ENCODE peak calls at places on chromosome 1, in nine cellular contexts. L is psoas muscle, D is OCI-LY7, I is tibial nerve, V is neural progenitor cell, N is kidney, J is tibial artery, M is mammary epithelial cell, Z is GM23248. H is an unnamed sample. For H3K4me1, the result is how much of the 10 kb centered on the place peaks cover.

GRCh38 chr1:7554343-7555270 is 216.5 kb upstream of the VAMP3 start:
- DNase-seq in L (peak), D (no peak), I (no peak), V (no peak), N (peak), J (no peak), M (no peak), Z (no peak), H (peak)

GRCh38 chr1:212007178-212007577 is 28.2 kb downstream of the INTS7 start:
- DNase-seq in L (no peak), D (no peak), I (no peak), V (no peak), N (no peak), J (no peak), M (no peak), Z (no peak), H (no peak)

GRCh38 chr1:61638296-61638695 is 86.6 kb downstream of the TM2D1 start:
- DNase-seq in L (no peak), D (no peak), I (peak), V (no peak), N (no peak), J (no peak), M (no peak), Z (peak), H (no peak)

GRCh38 chr1:208101661-208102431 is 142.3 kb downstream of the PLXNA2 start:
- DNase-seq in L (peak), D (no peak), I (peak), V (peak), N (no peak), J (no peak), M (no peak), Z (peak), H (no peak)

GRCh38 chr1:150546294-150546937 is 2.8 kb upstream of the ADAMTSL4 start:
- DNase-seq in L (no peak), D (no peak), I (no peak), V (no peak), N (no peak), J (no peak), M (no peak), Z (no peak), H (no peak)

GRCh38 chr1:95685091-95685490 is 451.1 kb downstream of the RWDD3 start:
- DNase-seq in L (no peak), D (no peak), I (no peak), V (peak), N (no peak), J (no peak), M (no peak), Z (no peak), H (no peak)

GRCh38 chr1:38763106-38763505 is 96.5 kb downstream of the RRAGC start:
- DNase-seq in L (no peak), D (no peak), I (no peak), V (no peak), N (no peak), J (no peak), M (no peak), Z (no peak), H (no peak)

GRCh38 chr1:61287734-61288133 is 205.4 kb downstream of the NFIA start:
- DNase-seq in L (no peak), D (no peak), I (no peak), V (no peak), N (no peak), J (no peak), M (peak), Z (peak), H (no peak)

GRCh38 chr1:161962094-161962887 is 61.4 kb downstream of the OLFML2B start:
- DNase-seq in L (no peak), D (no peak), I (no peak), V (no peak), N (no peak), J (no peak), M (peak), Z (peak), H (no peak)

GRCh38 chr1:27668808-27669723 is 2.9 kb downstream of the IFI6 start:
- DNase-seq in L (peak), D (peak), I (peak), V (peak), N (peak), J (peak), M (peak), Z (peak), H (peak)

GRCh38 chr1:52552236-52552504 is 722 bp downstream of the TUT4 start:
- DNase-seq in L (peak), D (peak), I (peak), V (peak), N (no peak), J (no peak), M (peak), Z (peak), H (peak)

GRCh38 chr1:116765962-116766361 is 11.7 kb downstream of the CD2 start:
- DNase-seq in L (no peak), D (no peak), I (no peak), V (no peak), N (no peak), J (no peak), M (peak), Z (peak), H (no peak)

GRCh38 chr1:3570081-3570986 is 41.0 kb downstream of the MEGF6 start:
- DNase-seq in L (no peak), D (no peak), I (no peak), V (no peak), N (no peak), J (no peak), M (no peak), Z (no peak), H (no peak)

GRCh38 chr1:218346391-218347204 is 1.5 kb downstream of the TGFB2 start:
- DNase-seq in L (peak), D (no peak), I (peak), V (peak), N (peak), J (peak), M (peak), Z (peak), H (peak)

GRCh38 chr1:1000357-1001056 is 610 bp upstream of the HES4 start:
- DNase-seq in L (peak), D (no peak), I (peak), V (peak), N (peak), J (peak), M (peak), Z (peak), H (peak)

GRCh38 chr1:40377512-40377911 is 4.0 kb downstream of the SMAP2 start:
- DNase-seq in L (no peak), D (no peak), I (no peak), V (no peak), N (no peak), J (no peak), M (no peak), Z (no peak), H (no peak)

GRCh38 chr1:18949689-18950414 is 6.6 kb downstream of the IFFO2 start:
- DNase-seq in L (peak), D (no peak), I (no peak), V (peak), N (peak), J (peak), M (peak), Z (peak), H (no peak)

GRCh38 chr1:151061012-151061401 is 810 bp downstream of the MLLT11 start:
- DNase-seq in L (no peak), D (no peak), I (no peak), V (peak), N (no peak), J (peak), M (no peak), Z (no peak), H (no peak)

GRCh38 chr1:14522331-14523241 is 75.9 kb upstream of the KAZN start:
- DNase-seq in L (peak), D (no peak), I (peak), V (peak), N (peak), J (no peak), M (peak), Z (peak), H (no peak)

GRCh38 chr1:76726251-76726650 is 141.0 kb upstream of the ST6GALNAC5 start:
- DNase-seq in L (no peak), D (no peak), I (no peak), V (no peak), N (no peak), J (no peak), M (no peak), Z (peak), H (no peak)

GRCh38 chr1:25895365-25895990 is 10.7 kb downstream of the STMN1 start:
- DNase-seq in L (peak), D (peak), I (peak), V (peak), N (peak), J (peak), M (peak), Z (peak), H (peak)

GRCh38 chr1:196723325-196724185 is 51.1 kb upstream of the CFHR3 start:
- DNase-seq in L (no peak), D (peak), I (peak), V (peak), N (peak), J (no peak), M (peak), Z (peak), H (no peak)

GRCh38 chr1:30417701-30418425 is 305.5 kb downstream of the MATN1 start:
- DNase-seq in L (no peak), D (no peak), I (peak), V (no peak), N (no peak), J (no peak), M (no peak), Z (no peak), H (no peak)

GRCh38 chr1:159977364-159978106 is 23.5 kb upstream of the SLAMF9 start:
- DNase-seq in L (no peak), D (no peak), I (no peak), V (no peak), N (no peak), J (no peak), M (no peak), Z (peak), H (no peak)

GRCh38 chr1:216183427-216183826 is 239.8 kb downstream of the USH2A start:
- DNase-seq in L (no peak), D (no peak), I (no peak), V (no peak), N (no peak), J (no peak), M (no peak), Z (peak), H (no peak)

GRCh38 chr1:155009742-155010141 is 7.1 kb downstream of the ZBTB7B start:
- DNase-seq in L (no peak), D (no peak), I (no peak), V (no peak), N (no peak), J (no peak), M (no peak), Z (no peak), H (peak)

GRCh38 chr1:114139540-114139939 is 14.1 kb downstream of the SYT6 start:
- DNase-seq in L (no peak), D (no peak), I (no peak), V (no peak), N (no peak), J (no peak), M (no peak), Z (no peak), H (peak)

GRCh38 chr1:9294910-9295636 is 2.4 kb downstream of the SPSB1 start:
- DNase-seq in L (peak), D (peak), I (peak), V (no peak), N (no peak), J (no peak), M (peak), Z (peak), H (no peak)

GRCh38 chr1:209363112-209363511 is 220.4 kb upstream of the CAMK1G start:
- DNase-seq in L (no peak), D (no peak), I (no peak), V (peak), N (no peak), J (no peak), M (peak), Z (no peak), H (no peak)

GRCh38 chr1:53189061-53189460 is 7.6 kb upstream of the CPT2 start:
- DNase-seq in L (no peak), D (no peak), I (no peak), V (no peak), N (no peak), J (no peak), M (no peak), Z (no peak), H (no peak)

GRCh38 chr1:57727121-57727520 is 303.3 kb upstream of the DAB1 start:
- DNase-seq in L (no peak), D (no peak), I (no peak), V (no peak), N (no peak), J (no peak), M (no peak), Z (no peak), H (no peak)

GRCh38 chr1:36576118-36576517 is 93.4 kb upstream of the CSF3R start:
- DNase-seq in L (peak), D (peak), I (peak), V (peak), N (no peak), J (no peak), M (peak), Z (peak), H (peak)

GRCh38 chr1:200243042-200243437 is 166.8 kb downstream of the ZNF281 start:
- DNase-seq in L (no peak), D (no peak), I (no peak), V (peak), N (no peak), J (no peak), M (no peak), Z (peak), H (no peak)

GRCh38 chr1:78651247-78651646 is 1.6 kb downstream of the IFI44 start:
- DNase-seq in L (no peak), D (no peak), I (peak), V (no peak), N (no peak), J (no peak), M (no peak), Z (no peak), H (peak)

GRCh38 chr1:209988706-209989105 is 50.7 kb downstream of the SYT14 start:
- DNase-seq in L (no peak), D (no peak), I (no peak), V (no peak), N (no peak), J (no peak), M (peak), Z (no peak), H (no peak)

GRCh38 chr1:57597036-57597435 is 173.2 kb upstream of the DAB1 start:
- DNase-seq in L (no peak), D (no peak), I (no peak), V (peak), N (no peak), J (no peak), M (no peak), Z (no peak), H (no peak)

GRCh38 chr1:3061566-3061965 is 7.4 kb upstream of the PRDM16 start:
- DNase-seq in L (no peak), D (no peak), I (no peak), V (no peak), N (peak), J (no peak), M (no peak), Z (no peak), H (no peak)

GRCh38 chr1:180542530-180543171 is 16.1 kb upstream of the OVAAL start:
- DNase-seq in L (no peak), D (no peak), I (no peak), V (no peak), N (no peak), J (no peak), M (no peak), Z (peak), H (no peak)

DNA sequence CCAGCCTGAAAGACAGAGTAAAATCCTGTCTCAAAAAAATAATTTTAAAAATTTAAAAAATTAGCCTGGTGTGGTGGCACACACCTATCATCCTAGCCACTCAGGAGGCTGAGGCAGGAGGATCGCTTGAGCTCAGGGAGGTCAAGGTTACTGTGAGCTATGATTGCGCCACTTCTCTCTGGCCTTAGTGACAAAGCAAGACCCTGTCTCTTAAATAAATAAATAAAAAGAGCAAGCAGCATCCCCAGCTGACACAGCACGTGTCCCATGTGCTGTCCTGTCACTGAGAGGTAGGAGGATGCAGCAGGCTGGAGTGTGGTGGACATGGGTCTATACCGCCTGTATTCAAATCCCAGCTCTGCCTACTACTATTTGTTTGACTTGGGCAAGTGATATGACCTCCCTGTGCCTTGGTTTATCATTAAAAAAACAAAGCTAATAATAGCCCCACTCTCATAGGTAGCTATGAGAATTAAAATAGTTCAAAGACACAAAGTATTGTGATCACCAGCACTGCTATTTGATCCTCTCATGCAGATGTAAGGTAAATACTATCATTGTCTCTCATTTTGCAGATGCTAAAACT is 22.2 kb upstream of the ECE1 start:
- DNase-seq in L (no peak), D (no peak), I (no peak), V (no peak), N (no peak), J (no peak), M (no peak), Z (no peak), H (no peak)
- H3K4me1 ChIP-seq in L (under half), D (under half), I (half or more), V (under half), N (under half), J (half or more), M (under half), Z (half or more), H (under half)

DNA sequence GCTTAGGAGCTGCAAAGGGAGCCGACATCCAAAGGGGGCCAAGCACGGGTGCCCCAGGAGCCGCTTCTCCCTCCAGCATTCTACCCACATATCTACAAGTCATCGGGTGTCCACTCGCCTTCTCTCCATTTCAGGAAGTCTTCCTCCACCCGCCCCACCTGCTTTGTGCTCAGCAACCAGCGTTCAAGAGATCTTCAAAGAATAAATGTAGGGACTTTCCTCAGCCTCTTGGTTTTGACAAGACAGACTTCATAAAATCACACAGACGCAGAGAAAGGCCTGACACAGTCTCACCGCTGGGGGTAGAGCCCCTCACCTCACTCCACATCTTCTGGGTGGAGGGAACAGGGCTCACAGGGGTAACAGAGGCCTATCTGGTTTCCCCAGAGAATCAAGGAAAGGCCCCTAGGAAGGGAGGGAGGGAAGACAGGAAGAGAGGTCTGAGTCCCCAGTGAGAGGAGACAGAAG is 49.5 kb downstream of the SSBP3 start:
- DNase-seq in L (no peak), D (peak), I (no peak), V (no peak), N (no peak), J (no peak), M (no peak), Z (no peak), H (no peak)
- H3K4me3 ChIP-seq in L (no peak), D (no peak), I (no peak), V (no peak), N (no peak), J (no peak), M (no peak), Z (no peak), H (peak)

DNA sequence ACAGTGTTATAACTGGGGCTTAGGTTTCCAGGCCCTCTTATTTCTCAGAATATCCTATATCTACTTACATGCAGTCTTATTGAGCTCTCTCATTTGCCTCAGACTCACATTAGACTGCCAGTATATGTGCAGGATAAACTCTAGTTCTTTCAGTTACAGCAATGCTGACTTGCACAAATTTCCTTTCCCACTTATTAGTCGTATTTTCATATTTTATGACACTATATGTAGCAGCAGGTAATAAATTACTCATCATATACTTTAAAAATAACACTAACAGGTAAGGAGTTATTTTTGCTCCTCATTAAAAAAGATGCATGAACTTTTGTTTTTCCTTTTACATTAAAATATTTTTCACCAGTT is 65.7 kb downstream of the GADD45A start:
- DNase-seq in L (no peak), D (no peak), I (no peak), V (no peak), N (no peak), J (no peak), M (peak), Z (no peak), H (no peak)
- H3K27ac ChIP-seq in L (peak), D (no peak), I (peak), V (peak), N (peak), J (peak), M (peak), Z (peak), H (no peak)

DNA sequence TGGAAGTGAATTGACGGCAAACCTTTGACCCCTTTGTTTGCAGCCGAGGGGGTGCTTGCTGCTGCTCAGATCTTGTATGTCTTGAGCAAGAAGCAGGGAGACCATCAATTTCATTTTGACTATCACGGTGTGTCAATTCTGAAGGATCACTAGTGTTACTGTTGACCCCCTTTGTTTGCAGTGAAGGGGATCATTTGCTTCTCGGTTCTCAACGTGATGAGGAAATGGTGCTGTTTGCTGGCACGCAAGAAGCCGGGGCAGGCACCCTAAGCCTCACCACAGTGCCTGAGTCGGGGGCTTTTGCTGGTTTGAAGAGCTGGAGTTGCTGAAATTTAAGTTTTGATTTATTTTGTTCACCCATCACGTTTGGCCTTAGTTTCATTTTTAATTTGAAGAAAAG is 7.5 kb downstream of the RBM15 start:
- DNase-seq in L (no peak), D (peak), I (no peak), V (peak), N (no peak), J (no peak), M (no peak), Z (no peak), H (no peak)
- H3K4me1 ChIP-seq in L (half or more), D (half or more), I (half or more), V (half or more), N (under half), J (under half), M (under half), Z (half or more), H (half or more)